ENCODE peak calls at places on chromosomes 16 and 17, in nine cellular contexts. Q, F, V, H, P, G, Z, D and N are unnamed samples.

GRCh38 chr16:1613240-1613639 is 1.1 kb downstream of the CRAMP1 start:
- DNase-seq in Q (no peak), F (no peak), V (no peak), H (no peak), P (no peak), G (no peak), Z (no peak), D (no peak), N (no peak)

GRCh38 chr17:48444531-48445247 is 14.7 kb upstream of the SKAP1 start:
- DNase-seq in Q (no peak), F (no peak), V (no peak), H (no peak), P (no peak), G (no peak), Z (no peak), D (no peak), N (no peak)

GRCh38 chr17:57360266-57360665 is 103.9 kb downstream of the MSI2 start:
- DNase-seq in Q (no peak), F (no peak), V (no peak), H (no peak), P (no peak), G (no peak), Z (no peak), D (no peak), N (no peak)

GRCh38 chr16:85425061-85425662 is 188.0 kb upstream of the GSE1 start:
- DNase-seq in Q (no peak), F (peak), V (no peak), H (no peak), P (peak), G (no peak), Z (no peak), D (no peak), N (no peak)

GRCh38 chr16:78460428-78460827 is 361.0 kb downstream of the WWOX start:
- DNase-seq in Q (no peak), F (no peak), V (no peak), H (no peak), P (no peak), G (no peak), Z (no peak), D (no peak), N (no peak)

GRCh38 chr16:81707411-81708321 is 71.4 kb upstream of the PLCG2 start:
- DNase-seq in Q (peak), F (peak), V (no peak), H (no peak), P (no peak), G (no peak), Z (no peak), D (no peak), N (no peak)

GRCh38 chr17:65530158-65530984 is 31.1 kb downstream of the AXIN2 start:
- DNase-seq in Q (no peak), F (no peak), V (peak), H (no peak), P (no peak), G (no peak), Z (no peak), D (no peak), N (no peak)

GRCh38 chr17:27793168-27793905 is 7.0 kb downstream of the NOS2 start:
- DNase-seq in Q (no peak), F (peak), V (peak), H (no peak), P (peak), G (peak), Z (no peak), D (no peak), N (peak)

DNA sequence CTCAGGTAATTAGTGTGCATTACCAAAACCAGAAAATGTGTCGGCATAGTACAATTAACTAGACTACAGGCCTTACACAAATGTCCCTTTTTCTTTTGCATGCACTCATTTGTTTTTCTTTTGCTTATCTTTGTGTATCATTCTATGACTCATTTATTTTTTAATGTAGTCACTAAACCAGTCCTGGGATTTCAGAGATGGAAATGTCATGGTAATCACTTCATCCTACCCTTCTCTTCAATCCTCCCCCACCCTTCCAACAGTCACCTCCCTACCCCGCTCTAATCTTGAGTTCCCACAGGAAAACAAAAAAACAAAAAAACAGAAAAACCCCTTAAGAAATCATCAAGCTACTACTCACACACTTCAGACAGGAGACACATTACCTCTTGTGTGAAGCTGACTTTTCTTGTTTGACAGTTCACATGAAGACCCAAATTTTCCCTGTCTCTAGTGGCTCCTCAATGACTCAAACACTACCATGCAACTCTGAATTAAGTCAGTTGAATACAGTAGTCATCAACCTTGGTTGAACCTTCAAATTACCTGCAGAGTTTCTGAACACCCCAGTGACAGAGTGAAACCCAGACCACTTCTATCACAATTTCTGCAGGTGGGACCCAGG is 242.4 kb upstream of the SALL1 start:
- DNase-seq in Q (peak), F (no peak), V (no peak), H (no peak), P (no peak), G (no peak), Z (no peak), D (no peak), N (no peak)
- H3K27ac ChIP-seq in Q (no peak), F (no peak), V (no peak), H (no peak), P (no peak), G (no peak), Z (no peak), D (no peak), N (no peak)

GRCh38 chr16:57484515-57485005 is 1.7 kb downstream of the DOK4 start:
- DNase-seq in Q (no peak), F (no peak), V (no peak), H (no peak), P (no peak), G (no peak), Z (no peak), D (no peak), N (no peak)

GRCh38 chr16:57486858-57487834 is 853 bp upstream of the DOK4 start:
- DNase-seq in Q (no peak), F (no peak), V (peak), H (no peak), P (no peak), G (no peak), Z (no peak), D (no peak), N (no peak)

GRCh38 chr16:57483725-57484514 is 2.4 kb downstream of the DOK4 start:
- DNase-seq in Q (no peak), F (no peak), V (peak), H (no peak), P (no peak), G (peak), Z (no peak), D (no peak), N (no peak)

GRCh38 chr16:57485091-57485915 is 990 bp downstream of the DOK4 start:
- DNase-seq in Q (no peak), F (peak), V (peak), H (no peak), P (no peak), G (no peak), Z (no peak), D (no peak), N (no peak)

DNA sequence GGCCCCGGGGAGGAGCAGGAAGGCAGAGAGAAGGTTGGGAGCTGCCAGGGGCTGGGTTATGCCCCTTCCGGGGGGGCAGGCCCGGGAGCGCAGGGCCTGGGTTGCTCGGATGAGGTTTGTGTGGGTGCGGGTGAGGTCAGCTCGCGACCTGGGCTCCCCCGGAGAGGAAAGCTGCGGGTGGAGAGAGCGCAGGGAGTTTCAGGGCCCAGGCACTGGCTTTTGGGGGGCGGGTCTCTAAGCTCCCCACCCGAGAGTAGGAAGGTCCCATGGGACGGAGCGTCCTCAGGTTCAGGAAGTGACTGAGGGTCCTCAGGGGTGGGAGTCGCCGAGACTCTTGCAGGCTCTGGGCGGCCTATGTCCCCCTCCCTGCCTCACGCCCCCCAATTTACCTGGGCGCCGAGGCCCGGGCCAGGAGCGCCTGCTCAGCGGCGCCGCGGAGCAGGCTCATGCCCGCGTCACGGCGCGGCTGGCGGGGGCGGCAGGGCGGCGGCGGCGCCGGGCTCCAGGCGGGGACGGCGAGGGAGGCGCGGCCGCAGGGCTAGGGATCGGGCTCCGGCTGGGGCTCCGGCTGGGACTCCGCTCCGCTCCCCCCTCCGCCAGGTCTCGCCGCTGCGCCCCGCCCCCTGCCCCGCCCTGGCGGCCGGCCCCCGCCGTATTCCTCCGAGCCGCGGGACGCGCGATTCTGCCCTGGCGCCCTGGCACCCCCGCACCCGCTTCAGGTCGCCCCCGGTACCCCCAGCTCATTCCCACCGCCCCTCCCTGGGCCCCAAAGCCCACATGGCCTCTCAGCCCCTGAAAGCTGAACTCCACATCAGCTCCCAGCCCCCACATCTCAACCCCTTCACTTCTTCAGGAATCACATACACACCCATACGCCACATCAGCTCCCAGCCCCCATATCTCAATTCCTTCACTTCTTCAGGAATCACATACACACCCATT is at the start of gene DOK4:
- DNase-seq in Q (peak), F (peak), V (peak), H (peak), P (peak), G (peak), Z (no peak), D (no peak), N (peak)
- H3K27ac ChIP-seq in Q (no peak), F (peak), V (no peak), H (peak), P (peak), G (peak), Z (no peak), D (peak), N (peak)

GRCh38 chr16:86569843-86570447 is 3.3 kb downstream of the FOXC2 start:
- DNase-seq in Q (no peak), F (no peak), V (no peak), H (no peak), P (no peak), G (no peak), Z (no peak), D (no peak), N (no peak)
- H3K27ac ChIP-seq in Q (no peak), F (no peak), V (no peak), H (no peak), P (no peak), G (no peak), Z (no peak), D (no peak), N (peak)

GRCh38 chr16:14486520-14487303 is 143.3 kb downstream of the PARN start:
- DNase-seq in Q (peak), F (peak), V (peak), H (peak), P (peak), G (peak), Z (peak), D (peak), N (peak)
- H3K27ac ChIP-seq in Q (peak), F (no peak), V (peak), H (peak), P (peak), G (peak), Z (peak), D (peak), N (peak)

GRCh38 chr17:29401237-29401636 is 11.1 kb downstream of the TAOK1 start:
- DNase-seq in Q (no peak), F (no peak), V (no peak), H (no peak), P (no peak), G (no peak), Z (no peak), D (no peak), N (no peak)
- H3K27ac ChIP-seq in Q (no peak), F (no peak), V (no peak), H (no peak), P (no peak), G (no peak), Z (no peak), D (no peak), N (no peak)

GRCh38 chr16:71590584-71590983 is 13.7 kb upstream of the TAT start:
- DNase-seq in Q (no peak), F (no peak), V (no peak), H (no peak), P (no peak), G (no peak), Z (no peak), D (no peak), N (no peak)

GRCh38 chr16:71584543-71585317 is 7.8 kb upstream of the TAT start:
- DNase-seq in Q (no peak), F (no peak), V (no peak), H (no peak), P (no peak), G (no peak), Z (no peak), D (no peak), N (no peak)

DNA sequence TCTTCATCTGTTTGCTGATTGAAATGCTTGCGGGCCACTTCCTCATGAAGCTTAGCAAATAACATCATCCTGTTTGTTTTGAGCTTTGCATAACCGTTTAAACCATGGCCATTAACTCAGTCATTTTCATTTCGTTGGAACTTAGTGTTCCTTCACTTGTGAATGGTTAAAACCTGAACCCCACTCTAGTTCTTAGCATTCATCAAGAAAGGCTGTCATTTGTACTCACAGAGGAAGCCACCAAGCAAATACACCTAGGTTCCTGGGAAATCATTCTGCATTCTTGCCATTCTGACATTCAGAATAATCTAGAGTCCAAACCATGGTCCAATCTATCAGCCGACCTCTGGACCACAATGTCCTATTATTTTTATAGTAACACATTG is 8.4 kb upstream of the TAT start:
- DNase-seq in Q (no peak), F (no peak), V (no peak), H (no peak), P (no peak), G (no peak), Z (no peak), D (no peak), N (no peak)
- H3K27ac ChIP-seq in Q (no peak), F (no peak), V (no peak), H (peak), P (no peak), G (no peak), Z (no peak), D (no peak), N (no peak)